ENCODE peak calls at places on chromosomes 5 and 9, in five cellular contexts. S is K562, T is A549, P is HepG2, G is endothelial cell of umbilical vein. Z is an unnamed sample.
A peak's percentile ranks its signal among the peaks of the same experiment; 100 is the strongest.

GRCh38 chr9:14366071-14366470 is 52.1 kb upstream of the NFIB start:
- DNase-seq in S (no peak), T (no peak), G (no peak), P (no peak), Z (no peak)

GRCh38 chr5:109409061-109409843 is 522 bp downstream of the PJA2 start:
- DNase-seq in G (peak; percentile 74), P (peak; percentile 49), T (peak; percentile 78), S (peak; percentile 63), Z (peak; percentile 70)

GRCh38 chr9:126721531-126722098 is 83.2 kb upstream of the ZBTB43 start:
- DNase-seq in S (no peak), P (no peak), G (no peak), T (no peak), Z (no peak)

GRCh38 chr9:89759563-89759962 is 154.8 kb downstream of the GADD45G start:
- DNase-seq in P (no peak), S (no peak), G (no peak), T (no peak), Z (no peak)

GRCh38 chr9:700365-701282 is 140.9 kb upstream of the DMRT1 start:
- DNase-seq in T (no peak), S (no peak), P (no peak), G (no peak), Z (no peak)

GRCh38 chr5:151825445-151825844 is 53.7 kb downstream of the G3BP1 start:
- DNase-seq in S (peak; percentile 53), T (peak; percentile 56), G (peak; percentile 53), P (peak; percentile 64), Z (peak; percentile 72)

GRCh38 chr9:38017149-38017884 is 51.7 kb downstream of the SHB start:
- DNase-seq in T (peak; percentile 73), P (no peak), G (no peak), S (no peak), Z (peak; percentile 97)

GRCh38 chr5:146306838-146307237 is 31.8 kb upstream of the POU4F3 start:
- DNase-seq in G (no peak), T (no peak), S (no peak), P (no peak), Z (no peak)

GRCh38 chr5:93107828-93108520 is 473.0 kb downstream of the NR2F1-AS1 start:
- DNase-seq in T (no peak), P (no peak), S (no peak), G (no peak), Z (no peak)

GRCh38 chr5:33788922-33789321 is 102.9 kb downstream of the ADAMTS12 start:
- DNase-seq in T (peak; percentile 13), P (no peak), G (no peak), S (no peak), Z (no peak)

GRCh38 chr5:176803027-176803942 is 7.1 kb upstream of the UNC5A start:
- DNase-seq in G (no peak), T (no peak), P (no peak), S (no peak), Z (no peak)

GRCh38 chr9:101705135-101705661 is 33.2 kb downstream of the GRIN3A start:
- DNase-seq in G (no peak), T (peak; percentile 38), P (no peak), S (no peak), Z (no peak)

GRCh38 chr5:163079618-163080017 is 357.8 kb upstream of the CCNG1 start:
- DNase-seq in G (no peak), T (peak; percentile 3), P (no peak), S (no peak), Z (no peak)

GRCh38 chr5:173062141-173062540 is 6.0 kb downstream of the CREBRF start:
- DNase-seq in T (no peak), G (no peak), P (no peak), S (no peak), Z (no peak)

GRCh38 chr5:134935711-134936602 is 31.0 kb downstream of the PCBD2 start:
- DNase-seq in S (no peak), G (peak; percentile 35), P (no peak), T (no peak), Z (no peak)

GRCh38 chr5:158431369-158432029 is 572.6 kb upstream of the CLINT1 start:
- DNase-seq in S (no peak), P (no peak), G (no peak), T (no peak), Z (no peak)

GRCh38 chr9:76818271-76818670 is 54.0 kb downstream of the PCA3 start:
- DNase-seq in G (peak; percentile 99), S (no peak), T (peak; percentile 80), P (peak; percentile 15), Z (peak; percentile 29)

GRCh38 chr5:37812365-37812764 is 27.5 kb downstream of the GDNF start:
- DNase-seq in T (peak; percentile 12), P (no peak), S (peak; percentile 32), G (no peak), Z (no peak)

GRCh38 chr5:68770566-68770965 is 323.2 kb upstream of the SLC30A5 start:
- DNase-seq in S (no peak), P (no peak), G (no peak), T (no peak), Z (no peak)

GRCh38 chr5:79878721-79879336 is 112.2 kb downstream of the MTX3 start:
- DNase-seq in T (peak; percentile 11), P (peak; percentile 13), G (no peak), S (peak; percentile 47), Z (peak; percentile 87)

GRCh38 chr5:89452081-89452480 is 569.1 kb upstream of the MEF2C start:
- DNase-seq in T (no peak), S (no peak), P (no peak), G (no peak), Z (no peak)

GRCh38 chr9:121288874-121289553 is 21.1 kb downstream of the GSN start:
- DNase-seq in P (peak; percentile 83), S (no peak), T (peak; percentile 47), G (peak; percentile 72), Z (no peak)

GRCh38 chr5:151706906-151707305 is 20.2 kb upstream of the SPARC start:
- DNase-seq in P (no peak), G (no peak), T (peak; percentile 36), S (no peak), Z (no peak)

GRCh38 chr5:177447066-177447610 is 524 bp downstream of the PRR7 start:
- DNase-seq in S (peak; percentile 81), G (no peak), T (peak; percentile 77), P (no peak), Z (no peak)

GRCh38 chr9:118882674-118883073 is 486.6 kb downstream of the BRINP1 start:
- DNase-seq in P (no peak), G (no peak), T (peak; percentile 20), S (no peak), Z (no peak)

GRCh38 chr9:114214181-114214580 is 58.8 kb downstream of the COL27A1 start:
- DNase-seq in T (no peak), G (peak; percentile 41), S (no peak), P (no peak), Z (no peak)

GRCh38 chr9:116286287-116286686 is 132.7 kb downstream of the PAPPA start:
- DNase-seq in T (no peak), P (no peak), S (no peak), G (no peak), Z (peak; percentile 73)

GRCh38 chr9:86434039-86434726 is 80.0 kb upstream of the TUT7 start:
- DNase-seq in T (peak; percentile 57), S (peak; percentile 5), P (peak; percentile 39), G (peak; percentile 38), Z (no peak)

GRCh38 chr5:132556511-132557424 is at the start of gene RAD50:
- DNase-seq in P (peak; percentile 85), S (peak; percentile 93), G (peak; percentile 83), T (peak; percentile 97), Z (peak; percentile 90)

GRCh38 chr5:132561601-132562000 is 4.8 kb downstream of the RAD50 start:
- DNase-seq in G (no peak), S (no peak), T (no peak), P (no peak), Z (no peak)

GRCh38 chr5:132557425-132557805 is 638 bp downstream of the RAD50 start:
- DNase-seq in T (peak; percentile 80), P (peak; percentile 82), S (peak; percentile 36), G (peak; percentile 48), Z (no peak)

GRCh38 chr5:132559661-132560060 is 2.9 kb downstream of the RAD50 start:
- DNase-seq in S (no peak), P (no peak), G (no peak), T (no peak), Z (no peak)
- H3K4me2 ChIP-seq in S (peak overlapping the region; percentile 30), P (peak overlapping the region; percentile 89), G (no peak overlapping the region), T (peak overlapping the region; percentile 87), Z (no peak overlapping the region)

GRCh38 chr5:6202615-6203365 is 175.6 kb downstream of the MED10 start:
- DNase-seq in S (peak; percentile 64), T (peak; percentile 7), P (peak; percentile 19), G (no peak), Z (peak; percentile 19)
- TF ChIP-seq JUN in S (no peak), T (no peak), P (no peak), G (no peak), Z (no peak)

GRCh38 chr5:174609116-174609515 is 115.3 kb upstream of the MSX2 start:
- DNase-seq in T (no peak), S (no peak), G (no peak), P (no peak), Z (no peak)
- H3K4me2 ChIP-seq in T (no peak overlapping the region), S (no peak overlapping the region), G (no peak overlapping the region), P (no peak overlapping the region), Z (no peak overlapping the region)

DNA sequence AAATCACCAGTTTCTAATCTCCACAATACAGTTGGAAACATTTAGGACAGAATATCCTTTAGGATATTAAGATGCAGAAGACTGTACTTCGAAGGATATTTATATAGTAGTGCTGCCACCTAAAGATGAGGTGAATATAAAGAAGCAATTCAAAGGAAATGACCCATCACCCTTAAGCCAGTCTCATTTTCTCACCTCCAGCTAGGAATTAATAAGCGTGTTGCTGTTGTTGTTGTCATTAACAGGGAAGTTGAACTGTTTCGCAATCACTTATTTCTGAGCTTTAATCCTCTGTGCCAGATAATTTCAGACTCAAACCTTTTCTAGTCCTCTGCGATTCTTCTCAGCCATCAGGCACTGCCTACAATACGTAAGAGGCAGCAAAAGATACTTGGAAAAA is 7.8 kb upstream of the PURA start:
- DNase-seq in S (no peak), T (no peak), P (no peak), G (no peak), Z (no peak)
- TF ChIP-seq JUN in S (no peak), T (no peak), P (no peak), G (no peak), Z (no peak)

GRCh38 chr9:33934188-33934878 is 114.4 kb downstream of the UBAP2 start:
- DNase-seq in P (peak; percentile 73), G (no peak), T (no peak), S (no peak), Z (no peak)
- H3K4me2 ChIP-seq in P (peak overlapping the region; percentile 15), G (no peak overlapping the region), T (no peak overlapping the region), S (no peak overlapping the region), Z (peak overlapping the region; percentile 15)